ENCODE peak calls at places on chromosomes 11 and 22, in eight cellular contexts. B is RWPE1, U is tibial nerve, I is fibroblast of lung, O is cardiac muscle cell, Y is AG10803, N is body of pancreas, E is mesothelial cell of epicardium. J is an unnamed sample.

GRCh38 chr22:32632650-32633049 is 158.0 kb downstream of the FBXO7 start:
- DNase-seq in B (no peak), U (no peak), I (no peak), O (no peak), Y (no peak), N (no peak), E (no peak), J (no peak)

GRCh38 chr22:23401111-23401909 is 178.8 kb downstream of the IGLL1 start:
- DNase-seq in B (peak), U (no peak), I (peak), O (no peak), Y (peak), N (no peak), E (no peak), J (no peak)

GRCh38 chr22:20571531-20572007 is 64.2 kb downstream of the MED15 start:
- DNase-seq in B (no peak), U (no peak), I (peak), O (peak), Y (peak), N (peak), E (no peak), J (peak)

GRCh38 chr11:74543991-74544390 is 48.4 kb upstream of the POLD3 start:
- DNase-seq in B (no peak), U (no peak), I (no peak), O (no peak), Y (no peak), N (peak), E (no peak), J (no peak)

GRCh38 chr22:23053912-23054530 is 16.3 kb upstream of the GNAZ start:
- DNase-seq in B (no peak), U (no peak), I (no peak), O (no peak), Y (no peak), N (no peak), E (no peak), J (no peak)

GRCh38 chr22:29167032-29167911 is 38.4 kb upstream of the EMID1 start:
- DNase-seq in B (no peak), U (no peak), I (no peak), O (no peak), Y (no peak), N (no peak), E (no peak), J (peak)

GRCh38 chr11:396948-397548 is 3.0 kb downstream of the PKP3 start:
- DNase-seq in B (no peak), U (peak), I (peak), O (no peak), Y (peak), N (no peak), E (no peak), J (peak)

GRCh38 chr11:76630600-76630999 is 39.9 kb downstream of the LRRC32 start:
- DNase-seq in B (no peak), U (no peak), I (no peak), O (no peak), Y (no peak), N (no peak), E (no peak), J (no peak)

GRCh38 chr11:78419327-78419726 is 1.7 kb upstream of the GAB2 start:
- DNase-seq in B (peak), U (peak), I (peak), O (no peak), Y (peak), N (peak), E (no peak), J (no peak)

GRCh38 chr11:2814751-2815150 is 70.8 kb downstream of the CDKN1C start:
- DNase-seq in B (no peak), U (no peak), I (no peak), O (no peak), Y (no peak), N (no peak), E (no peak), J (no peak)

GRCh38 chr11:35418282-35418846 is 994 bp downstream of the SLC1A2 start:
- DNase-seq in B (no peak), U (no peak), I (peak), O (peak), Y (no peak), N (no peak), E (no peak), J (no peak)

GRCh38 chr11:122103366-122103765 is 12.6 kb downstream of the BLID start:
- DNase-seq in B (peak), U (no peak), I (peak), O (no peak), Y (peak), N (no peak), E (no peak), J (no peak)

GRCh38 chr11:33899383-33900037 is 7.6 kb upstream of the LMO2 start:
- DNase-seq in B (peak), U (peak), I (peak), O (peak), Y (peak), N (peak), E (no peak), J (no peak)

GRCh38 chr11:121936781-121937447 is 179.1 kb downstream of the BLID start:
- DNase-seq in B (peak), U (no peak), I (peak), O (no peak), Y (peak), N (no peak), E (no peak), J (no peak)

GRCh38 chr11:3101921-3102640 is 44.9 kb upstream of the CARS1 start:
- DNase-seq in B (no peak), U (no peak), I (no peak), O (no peak), Y (no peak), N (no peak), E (peak), J (peak)

GRCh38 chr11:65131417-65131776 is 2.9 kb downstream of the SYVN1 start:
- DNase-seq in B (no peak), U (no peak), I (no peak), O (no peak), Y (no peak), N (no peak), E (no peak), J (no peak)

GRCh38 chr11:76669901-76670474 is 559 bp downstream of the LRRC32 start:
- DNase-seq in B (no peak), U (no peak), I (peak), O (peak), Y (peak), N (no peak), E (no peak), J (no peak)

GRCh38 chr11:117985953-117986887 is at the start of gene IL10RA:
- DNase-seq in B (peak), U (peak), I (peak), O (peak), Y (peak), N (peak), E (peak), J (peak)

GRCh38 chr11:33135768-33136443 is 25.4 kb downstream of the CSTF3 start:
- DNase-seq in B (no peak), U (no peak), I (no peak), O (no peak), Y (no peak), N (no peak), E (no peak), J (no peak)

GRCh38 chr11:133104014-133104753 is 428.1 kb downstream of the OPCML start:
- DNase-seq in B (no peak), U (no peak), I (no peak), O (peak), Y (no peak), N (no peak), E (no peak), J (no peak)

GRCh38 chr22:24878969-24879368 is 67.5 kb downstream of the LHFPL7 start:
- DNase-seq in B (no peak), U (no peak), I (no peak), O (no peak), Y (no peak), N (no peak), E (no peak), J (no peak)

GRCh38 chr11:78883506-78883905 is 308.8 kb upstream of the NARS2 start:
- DNase-seq in B (no peak), U (no peak), I (no peak), O (no peak), Y (no peak), N (no peak), E (no peak), J (no peak)

GRCh38 chr11:70928854-70929598 is 323.4 kb downstream of the SHANK2 start:
- DNase-seq in B (no peak), U (no peak), I (no peak), O (no peak), Y (no peak), N (no peak), E (no peak), J (no peak)

GRCh38 chr11:124879999-124880611 is 14.9 kb downstream of the ROBO3 start:
- DNase-seq in B (no peak), U (no peak), I (no peak), O (no peak), Y (no peak), N (no peak), E (peak), J (no peak)

GRCh38 chr11:115848614-115849013 is 344.4 kb upstream of the CADM1 start:
- DNase-seq in B (no peak), U (no peak), I (peak), O (no peak), Y (no peak), N (no peak), E (no peak), J (no peak)

GRCh38 chr11:61914471-61915171 is 2.7 kb downstream of the RAB3IL1 start:
- DNase-seq in B (no peak), U (no peak), I (no peak), O (no peak), Y (no peak), N (no peak), E (no peak), J (no peak)

GRCh38 chr11:67306769-67307544 is 3.6 kb downstream of the SSH3 start:
- DNase-seq in B (no peak), U (no peak), I (no peak), O (no peak), Y (no peak), N (no peak), E (no peak), J (no peak)

GRCh38 chr11:58199271-58199670 is 4.7 kb downstream of the OR1S2 start:
- DNase-seq in B (no peak), U (no peak), I (no peak), O (no peak), Y (no peak), N (no peak), E (no peak), J (no peak)

GRCh38 chr11:72983560-72983959 is 158.6 kb downstream of the FCHSD2 start:
- DNase-seq in B (no peak), U (no peak), I (no peak), O (no peak), Y (no peak), N (no peak), E (no peak), J (no peak)

GRCh38 chr11:1230121-1230455 is 7.2 kb downstream of the MUC5B start:
- DNase-seq in B (no peak), U (no peak), I (no peak), O (no peak), Y (no peak), N (no peak), E (no peak), J (no peak)

GRCh38 chr11:84501750-84502149 is 1125.4 kb downstream of the DLG2 start:
- DNase-seq in B (no peak), U (no peak), I (no peak), O (no peak), Y (no peak), N (no peak), E (no peak), J (no peak)

GRCh38 chr11:28505216-28505615 is 397.0 kb downstream of the METTL15 start:
- DNase-seq in B (no peak), U (no peak), I (no peak), O (no peak), Y (peak), N (no peak), E (no peak), J (no peak)

GRCh38 chr11:13889566-13890214 is 72.8 kb upstream of the SPON1 start:
- DNase-seq in B (no peak), U (no peak), I (no peak), O (no peak), Y (no peak), N (no peak), E (no peak), J (no peak)

GRCh38 chr11:17077240-17077519 is 287 bp downstream of the RPS13 start:
- DNase-seq in B (peak), U (no peak), I (no peak), O (peak), Y (no peak), N (no peak), E (no peak), J (no peak)

GRCh38 chr22:32987081-32987631 is 71.0 kb downstream of the SYN3 start:
- DNase-seq in B (peak), U (no peak), I (peak), O (no peak), Y (peak), N (no peak), E (no peak), J (no peak)

GRCh38 chr11:102062106-102062505 is 14.9 kb downstream of the CFAP300 start:
- DNase-seq in B (no peak), U (no peak), I (no peak), O (no peak), Y (no peak), N (no peak), E (no peak), J (no peak)

GRCh38 chr22:50294319-50294656 is 13.2 kb downstream of the PLXNB2 start:
- DNase-seq in B (no peak), U (no peak), I (no peak), O (no peak), Y (no peak), N (no peak), E (no peak), J (no peak)

DNA sequence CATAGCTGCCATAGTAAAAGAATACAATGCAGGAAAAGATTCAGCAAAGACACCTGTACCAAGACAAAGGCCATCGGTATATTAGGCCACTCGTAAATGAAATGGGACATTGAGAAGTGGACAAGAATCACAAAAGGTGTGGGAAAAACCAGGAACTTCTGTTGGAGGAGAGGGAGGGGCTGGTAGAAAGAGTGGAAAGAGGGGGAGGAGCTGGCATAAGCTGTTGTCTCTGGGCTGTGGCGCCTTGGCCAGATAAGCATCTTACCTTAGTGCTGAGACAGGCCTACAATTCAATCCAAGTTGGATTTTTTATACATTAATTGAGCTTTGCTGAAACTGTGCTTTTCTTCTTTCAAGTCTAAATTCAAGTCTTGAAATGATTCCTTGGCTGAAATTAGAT is 37.1 kb downstream of the ZNF202 start:
- DNase-seq in B (no peak), U (no peak), I (no peak), O (no peak), Y (no peak), N (no peak), E (no peak), J (no peak)
- TF ChIP-seq CTCF in B (no peak), U (no peak), I (no peak), O (no peak), Y (no peak), N (no peak), E (no peak), J (no peak)

DNA sequence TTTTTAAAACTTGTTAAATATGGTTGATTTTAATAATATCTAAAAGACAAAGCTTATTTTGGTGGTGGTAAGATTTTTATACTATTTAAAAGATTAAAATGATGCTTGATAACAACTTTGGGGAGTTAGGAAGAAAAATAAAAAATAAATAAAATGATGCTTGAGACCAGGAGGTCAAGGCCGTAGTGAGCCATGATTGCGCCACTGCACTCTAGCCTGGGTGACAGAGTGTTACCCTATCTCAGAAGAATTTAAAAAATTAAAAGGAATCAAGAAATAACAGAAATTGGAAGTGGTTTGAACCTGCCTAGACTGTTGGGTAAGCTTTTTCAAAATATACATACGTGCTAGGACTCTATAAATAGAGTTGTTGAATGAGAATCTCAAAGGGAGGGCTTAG is 12.1 kb upstream of the DNAJB7 start:
- DNase-seq in B (no peak), U (no peak), I (no peak), O (no peak), Y (no peak), N (no peak), E (no peak), J (no peak)
- TF ChIP-seq CTCF in B (no peak), U (no peak), I (no peak), O (no peak), Y (no peak), N (no peak), E (no peak), J (no peak)

DNA sequence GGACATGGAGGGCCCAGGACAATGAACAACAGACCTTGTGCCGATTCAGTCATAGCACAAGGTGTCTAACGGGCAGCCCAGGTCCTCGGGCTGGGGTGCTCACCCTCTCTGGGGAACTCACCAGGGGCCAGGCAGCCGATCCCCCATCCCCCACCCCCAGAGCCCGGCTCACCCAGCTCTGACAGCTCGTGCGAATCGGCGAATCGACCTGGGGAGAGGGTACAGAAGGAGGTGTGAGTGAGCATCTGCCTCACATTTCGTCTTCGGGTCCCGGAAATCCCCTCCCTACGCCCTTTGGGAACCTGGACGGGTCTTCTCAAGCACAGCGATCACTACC is 423 bp downstream of the PEX16 start:
- DNase-seq in B (no peak), U (no peak), I (no peak), O (no peak), Y (no peak), N (no peak), E (no peak), J (no peak)
- TF ChIP-seq CTCF in B (no peak), U (no peak), I (no peak), O (no peak), Y (no peak), N (no peak), E (no peak), J (no peak)

DNA sequence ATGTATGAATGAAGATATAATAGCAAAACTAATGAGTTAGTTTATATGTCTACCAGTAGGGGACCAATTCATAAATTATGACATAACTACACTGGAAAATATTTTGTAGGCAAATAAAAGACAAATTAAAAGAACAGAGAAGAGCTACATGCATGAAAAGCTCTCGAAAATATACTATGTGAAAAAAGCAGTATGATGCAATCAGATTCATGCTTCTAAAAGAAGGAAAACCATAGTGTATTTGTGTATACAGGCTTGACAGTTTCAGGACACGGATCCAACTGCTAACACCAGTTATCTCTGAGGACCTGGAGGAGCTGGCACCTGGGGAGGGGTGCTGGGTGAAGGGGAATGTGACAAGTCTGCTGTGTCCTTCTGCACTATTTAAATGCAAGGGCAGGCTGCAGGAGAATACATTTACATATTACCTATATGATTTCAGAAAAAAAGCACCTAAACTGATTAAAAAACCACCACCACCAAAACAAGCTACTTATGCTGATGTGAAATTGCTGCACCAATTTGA is 6.8 kb downstream of the SMCO4 start:
- DNase-seq in B (no peak), U (no peak), I (no peak), O (no peak), Y (no peak), N (no peak), E (no peak), J (no peak)
- TF ChIP-seq CTCF in B (no peak), U (no peak), I (no peak), O (no peak), Y (no peak), N (no peak), E (peak), J (no peak)

GRCh38 chr11:47272706-47273105 is 2.8 kb downstream of the MADD start:
- DNase-seq in B (no peak), U (no peak), I (no peak), O (peak), Y (peak), N (no peak), E (no peak), J (no peak)
- TF ChIP-seq CTCF in B (no peak), U (no peak), I (no peak), O (no peak), Y (no peak), N (no peak), E (no peak), J (no peak)

DNA sequence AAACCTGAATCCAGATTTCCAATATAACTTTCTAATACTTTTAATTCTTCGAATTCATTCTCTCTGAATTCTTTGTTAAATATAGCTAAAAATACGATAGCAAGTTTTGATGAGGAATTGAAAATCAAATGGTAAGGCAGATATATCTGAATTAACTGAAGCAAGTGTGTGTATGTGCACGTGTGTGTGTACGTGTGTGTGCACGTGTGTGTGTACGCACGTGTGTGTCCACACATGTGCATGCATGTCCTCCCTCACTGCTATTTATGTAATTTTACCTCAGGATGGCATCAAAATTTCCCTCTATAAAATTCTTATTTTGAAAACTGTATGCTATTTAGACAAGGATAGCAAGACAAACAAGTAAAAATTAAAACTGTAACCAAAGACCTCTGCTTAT is 961.3 kb upstream of the CNTN5 start:
- DNase-seq in B (no peak), U (no peak), I (no peak), O (no peak), Y (no peak), N (no peak), E (no peak), J (no peak)
- TF ChIP-seq CTCF in B (no peak), U (no peak), I (no peak), O (no peak), Y (no peak), N (no peak), E (no peak), J (no peak)

J was measured in activated B cell treated with CpG ODN at 0.5 μM for 24 hours.